ENCODE peak calls at places on chromosomes 6 and 20, in eight cellular contexts. H is colonic mucosa, K is HCT116, U is heart right ventricle, V is cardiac muscle cell, S is aorta, A is MM.1S, B is transverse colon. P is an unnamed sample.

GRCh38 chr6:106192824-106193223 is 106.7 kb downstream of the PRDM1 start:
- DNase-seq in H (no peak), K (peak), U (no peak), V (no peak), S (no peak), A (no peak), B (no peak), P (no peak)

GRCh38 chr20:36614781-36615557 is 9.4 kb downstream of the RAB5IF start:
- DNase-seq in H (no peak), K (no peak), U (no peak), V (no peak), S (no peak), A (no peak), B (no peak), P (no peak)

GRCh38 chr6:157137501-157137900 is 185.8 kb downstream of the TMEM242 start:
- DNase-seq in H (no peak), K (no peak), U (no peak), V (no peak), S (no peak), A (no peak), B (no peak), P (no peak)

GRCh38 chr20:59632426-59633113 is 28.2 kb downstream of the PHACTR3 start:
- DNase-seq in H (no peak), K (no peak), U (no peak), V (no peak), S (no peak), A (no peak), B (no peak), P (no peak)

GRCh38 chr6:120935007-120935406 is 399.3 kb downstream of the TBC1D32 start:
- DNase-seq in H (no peak), K (no peak), U (no peak), V (no peak), S (no peak), A (no peak), B (no peak), P (no peak)

GRCh38 chr6:83071023-83071422 is 3.6 kb downstream of the DOP1A start:
- DNase-seq in H (no peak), K (no peak), U (no peak), V (no peak), S (no peak), A (peak), B (no peak), P (no peak)

GRCh38 chr20:57847104-57847503 is 137.3 kb upstream of the PMEPA1 start:
- DNase-seq in H (no peak), K (no peak), U (no peak), V (no peak), S (no peak), A (no peak), B (no peak), P (no peak)

GRCh38 chr6:44062105-44062770 is 65.0 kb downstream of the MRPL14 start:
- DNase-seq in H (no peak), K (no peak), U (no peak), V (no peak), S (no peak), A (no peak), B (no peak), P (no peak)

GRCh38 chr6:99241905-99242534 is 107.5 kb downstream of the FAXC start:
- DNase-seq in H (no peak), K (peak), U (peak), V (peak), S (no peak), A (peak), B (no peak), P (no peak)

GRCh38 chr6:121086876-121087275 is 247.4 kb downstream of the TBC1D32 start:
- DNase-seq in H (no peak), K (no peak), U (no peak), V (no peak), S (no peak), A (no peak), B (no peak), P (no peak)

GRCh38 chr6:90472716-90473115 is 114.2 kb downstream of the MAP3K7 start:
- DNase-seq in H (no peak), K (no peak), U (no peak), V (no peak), S (no peak), A (peak), B (no peak), P (no peak)

GRCh38 chr6:113858067-113858604 is 991 bp downstream of the MARCKS start:
- DNase-seq in H (peak), K (no peak), U (peak), V (peak), S (no peak), A (peak), B (peak), P (peak)

GRCh38 chr20:15327123-15327522 is 989.7 kb upstream of the FLRT3 start:
- DNase-seq in H (no peak), K (no peak), U (no peak), V (no peak), S (no peak), A (no peak), B (no peak), P (no peak)

GRCh38 chr6:16322666-16323312 is 84.4 kb downstream of the GMPR start:
- DNase-seq in H (peak), K (no peak), U (peak), V (peak), S (no peak), A (peak), B (peak), P (no peak)

GRCh38 chr6:26296857-26297648 is 67.9 kb upstream of the BTN3A2 start:
- DNase-seq in H (no peak), K (no peak), U (no peak), V (no peak), S (no peak), A (no peak), B (no peak), P (no peak)

GRCh38 chr20:61396262-61396848 is 144.3 kb downstream of the CDH4 start:
- DNase-seq in H (no peak), K (no peak), U (no peak), V (no peak), S (peak), A (no peak), B (no peak), P (no peak)

GRCh38 chr20:44017905-44018683 is 103.4 kb downstream of the TOX2 start:
- DNase-seq in H (peak), K (peak), U (peak), V (peak), S (peak), A (no peak), B (peak), P (no peak)

GRCh38 chr20:7859371-7859802 is 80.9 kb downstream of the HAO1 start:
- DNase-seq in H (no peak), K (no peak), U (peak), V (peak), S (no peak), A (peak), B (no peak), P (no peak)

GRCh38 chr6:158022749-158023596 is 41.3 kb downstream of the SYNJ2 start:
- DNase-seq in H (no peak), K (no peak), U (no peak), V (no peak), S (peak), A (no peak), B (no peak), P (no peak)

GRCh38 chr20:2859330-2860121 is 13.8 kb upstream of the PTPRA start:
- DNase-seq in H (no peak), K (no peak), U (no peak), V (no peak), S (no peak), A (no peak), B (no peak), P (peak)

DNA sequence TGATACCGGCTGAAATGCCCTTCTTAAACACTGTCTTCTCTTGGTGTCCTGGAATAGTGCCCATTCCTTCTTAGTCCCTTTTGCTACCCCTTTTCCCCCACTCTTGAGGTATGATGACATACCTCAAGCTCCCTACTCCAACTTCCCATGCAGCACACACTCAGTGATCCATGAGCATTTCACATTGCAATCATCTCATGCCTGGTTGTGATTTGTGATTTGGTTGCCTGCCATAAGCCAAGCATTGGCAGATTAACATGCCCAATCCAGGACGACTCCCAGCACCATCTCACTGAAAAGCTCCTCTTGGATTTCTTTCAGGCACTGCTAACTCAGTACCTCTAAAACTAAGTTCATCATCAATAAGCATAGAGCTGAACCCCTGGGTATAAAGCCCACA is 14.7 kb upstream of the PTPRA start:
- DNase-seq in H (no peak), K (no peak), U (no peak), V (no peak), S (no peak), A (no peak), B (no peak), P (no peak)
- H3K27ac ChIP-seq in H (no peak), K (no peak), U (no peak), V (no peak), S (no peak), A (no peak), B (no peak), P (no peak)

DNA sequence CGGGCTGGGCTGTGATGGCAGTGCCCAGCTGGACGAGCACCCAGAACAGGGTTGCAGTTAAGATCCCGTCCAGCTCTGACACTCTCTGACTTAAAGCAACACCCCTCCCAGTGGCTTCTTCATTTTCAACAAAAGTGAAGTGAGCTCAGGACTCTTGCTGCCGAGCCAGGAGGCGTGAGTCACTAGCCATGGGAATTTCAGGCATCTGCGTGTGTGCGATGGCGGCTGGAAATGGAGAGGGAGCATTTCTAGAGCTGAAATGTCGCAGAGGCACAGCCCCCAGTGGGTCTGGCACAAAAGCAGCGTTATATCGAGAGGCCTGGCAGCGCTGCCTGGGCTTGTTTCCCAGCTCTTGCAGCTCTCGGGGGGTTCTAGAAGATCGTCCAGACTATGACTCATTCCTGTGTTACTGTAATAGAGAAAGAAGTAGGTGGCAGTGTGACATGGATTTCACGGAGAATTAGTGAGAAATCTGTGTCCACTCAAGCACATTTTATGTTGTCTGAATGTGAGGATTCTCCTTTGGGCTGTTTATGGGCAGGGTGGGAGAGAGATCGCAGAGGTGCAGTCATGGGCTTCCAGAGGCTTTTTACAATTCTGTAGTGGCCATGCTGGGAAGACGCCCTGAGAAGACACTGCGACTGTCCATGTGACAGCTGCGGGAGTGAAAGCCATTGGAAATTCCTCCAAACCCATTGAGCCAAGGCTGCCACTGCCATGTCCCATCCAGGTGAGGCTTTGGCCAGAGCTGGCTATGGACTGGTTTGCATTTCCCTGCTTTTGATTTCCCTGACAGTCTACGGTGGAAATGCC is 216.7 kb upstream of the ECI2 start:
- DNase-seq in H (peak), K (peak), U (peak), V (no peak), S (peak), A (no peak), B (peak), P (peak)
- H3K27ac ChIP-seq in H (peak), K (peak), U (peak), V (no peak), S (no peak), A (no peak), B (peak), P (peak)

DNA sequence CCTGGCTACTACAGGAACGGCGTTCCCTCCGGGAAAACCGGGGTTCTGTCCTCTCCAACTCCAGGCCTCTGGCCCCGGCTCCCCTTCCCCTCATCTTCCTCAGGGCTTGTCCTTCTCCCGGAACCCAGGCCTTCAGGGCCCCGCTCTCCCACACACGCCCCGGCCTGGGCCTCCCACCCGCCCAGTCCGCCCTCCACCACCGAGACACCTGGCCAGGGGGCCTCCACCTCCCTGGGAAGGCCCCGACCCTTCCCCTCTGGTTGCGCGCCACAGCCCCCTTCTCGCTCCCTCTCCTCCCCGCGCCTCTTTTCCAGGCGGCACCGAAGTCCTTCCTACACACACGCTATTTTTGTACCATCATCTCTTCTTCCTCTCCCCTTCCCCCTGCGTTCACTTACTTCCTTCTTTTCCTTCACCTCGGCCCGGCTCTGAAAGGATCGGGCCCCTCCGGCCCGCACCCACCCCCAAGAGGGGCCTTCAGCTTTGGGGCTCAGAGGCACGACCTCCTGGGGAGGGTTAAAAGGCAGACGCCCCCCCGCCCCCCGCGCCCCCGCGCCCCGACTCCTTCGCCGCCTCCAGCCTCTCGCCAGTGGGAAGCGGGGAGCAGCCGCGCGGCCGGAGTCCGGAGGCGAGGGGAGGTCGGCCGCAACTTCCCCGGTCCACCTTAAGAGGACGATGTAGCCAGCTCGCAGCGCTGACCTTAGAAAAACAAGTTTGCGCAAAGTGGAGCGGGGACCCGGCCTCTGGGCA is 1.3 kb upstream of the SIRPA start:
- DNase-seq in H (peak), K (peak), U (peak), V (peak), S (no peak), A (no peak), B (no peak), P (no peak)
- H3K27ac ChIP-seq in H (peak), K (peak), U (peak), V (peak), S (peak), A (no peak), B (peak), P (peak)

DNA sequence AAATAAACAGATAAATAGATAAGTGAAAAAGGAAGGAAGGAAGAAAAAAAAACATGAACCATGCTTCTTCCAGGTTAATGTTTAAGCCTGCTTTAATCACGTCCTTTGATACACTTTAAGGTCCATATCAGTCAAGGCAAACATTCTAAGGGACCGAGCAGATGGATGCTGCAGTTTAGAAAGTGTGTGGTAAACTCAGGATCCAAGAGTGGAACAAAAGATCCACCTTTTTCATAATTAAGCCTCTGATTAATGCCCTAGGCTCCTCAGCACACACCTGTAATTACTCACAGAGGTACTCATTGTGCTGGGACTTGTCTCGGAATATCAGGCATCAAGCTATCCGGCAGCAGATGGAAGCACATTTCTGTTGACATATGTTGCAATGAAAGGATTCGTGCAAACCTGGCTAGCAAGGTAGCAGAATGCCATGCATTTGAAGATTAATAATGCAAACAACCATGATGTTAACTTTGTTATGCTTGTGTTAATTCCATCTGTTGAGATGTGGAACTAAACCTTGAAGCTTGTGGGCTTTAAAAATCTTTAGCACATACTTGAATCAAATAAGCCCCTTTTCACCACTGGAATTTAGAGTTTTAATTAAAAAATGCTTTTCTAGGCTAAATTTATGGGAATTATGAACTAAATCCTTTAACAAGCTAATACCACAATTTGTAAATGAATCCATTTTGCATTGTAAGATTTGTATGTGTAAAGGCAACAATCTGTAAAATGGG is 163.7 kb downstream of the RALGAPA2 start:
- DNase-seq in H (no peak), K (no peak), U (no peak), V (no peak), S (no peak), A (no peak), B (no peak), P (no peak)
- H3K27ac ChIP-seq in H (no peak), K (peak), U (no peak), V (no peak), S (no peak), A (no peak), B (no peak), P (no peak)

GRCh38 chr20:31718952-31719643 is 3.6 kb downstream of the BCL2L1 start:
- DNase-seq in H (peak), K (no peak), U (no peak), V (no peak), S (no peak), A (peak), B (peak), P (no peak)
- H3K27ac ChIP-seq in H (peak), K (peak), U (peak), V (no peak), S (peak), A (peak), B (peak), P (peak)

GRCh38 chr20:38222231-38222922 is 38.2 kb downstream of the KIAA1755 start:
- DNase-seq in H (peak), K (peak), U (peak), V (peak), S (peak), A (peak), B (peak), P (no peak)

GRCh38 chr20:38222923-38223742 is 37.4 kb downstream of the KIAA1755 start:
- DNase-seq in H (no peak), K (no peak), U (no peak), V (no peak), S (peak), A (no peak), B (no peak), P (no peak)

GRCh38 chr20:38225240-38225899 is 35.2 kb downstream of the KIAA1755 start:
- DNase-seq in H (no peak), K (no peak), U (no peak), V (no peak), S (peak), A (no peak), B (no peak), P (no peak)

GRCh38 chr20:38224534-38224933 is 36.0 kb downstream of the KIAA1755 start:
- DNase-seq in H (no peak), K (no peak), U (no peak), V (no peak), S (peak), A (no peak), B (no peak), P (no peak)

DNA sequence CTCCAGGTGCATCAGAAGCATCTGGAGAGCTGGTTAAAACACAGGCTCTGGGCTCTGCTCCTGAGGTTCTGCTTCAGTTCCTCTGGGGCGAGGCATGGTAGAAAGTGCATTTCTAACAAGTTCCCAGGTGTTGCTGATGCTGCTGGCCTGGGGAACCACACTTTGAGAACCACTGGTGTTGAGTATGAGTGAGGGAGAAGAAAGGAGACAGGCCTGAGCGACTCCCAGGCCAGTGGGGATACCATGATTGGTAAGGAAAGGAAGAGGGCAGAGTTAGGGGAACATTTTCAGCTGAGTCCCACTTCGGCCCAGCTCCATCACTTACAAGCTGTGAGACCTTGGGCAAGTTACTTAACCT is 36.8 kb downstream of the KIAA1755 start:
- DNase-seq in H (no peak), K (no peak), U (no peak), V (no peak), S (peak), A (no peak), B (no peak), P (no peak)
- H3K27ac ChIP-seq in H (no peak), K (no peak), U (no peak), V (no peak), S (no peak), A (no peak), B (no peak), P (no peak)

DNA sequence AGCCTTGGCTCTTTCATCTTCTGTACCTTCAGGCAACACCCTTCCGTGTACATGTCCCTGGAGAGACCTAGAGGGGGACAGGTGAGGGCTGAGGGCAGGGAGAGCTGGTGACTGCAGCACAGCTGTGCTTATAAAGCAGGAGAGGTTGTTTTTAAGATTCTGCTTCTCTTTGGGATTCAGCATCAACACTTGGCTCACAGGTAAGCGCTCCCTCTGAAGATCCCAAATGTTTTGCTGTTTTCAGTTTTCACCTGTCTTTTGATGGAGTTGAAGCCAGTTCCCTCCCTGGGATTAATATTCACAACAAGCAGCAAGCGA is 19.4 kb upstream of the TRAF3IP2 start:
- DNase-seq in H (no peak), K (no peak), U (no peak), V (no peak), S (no peak), A (no peak), B (no peak), P (no peak)
- H3K27ac ChIP-seq in H (no peak), K (no peak), U (no peak), V (no peak), S (no peak), A (no peak), B (peak), P (no peak)

GRCh38 chr6:7243188-7243942 is 69.6 kb downstream of the SSR1 start:
- DNase-seq in H (peak), K (peak), U (peak), V (peak), S (no peak), A (peak), B (peak), P (no peak)
- H3K27ac ChIP-seq in H (peak), K (no peak), U (no peak), V (peak), S (no peak), A (no peak), B (peak), P (no peak)

DNA sequence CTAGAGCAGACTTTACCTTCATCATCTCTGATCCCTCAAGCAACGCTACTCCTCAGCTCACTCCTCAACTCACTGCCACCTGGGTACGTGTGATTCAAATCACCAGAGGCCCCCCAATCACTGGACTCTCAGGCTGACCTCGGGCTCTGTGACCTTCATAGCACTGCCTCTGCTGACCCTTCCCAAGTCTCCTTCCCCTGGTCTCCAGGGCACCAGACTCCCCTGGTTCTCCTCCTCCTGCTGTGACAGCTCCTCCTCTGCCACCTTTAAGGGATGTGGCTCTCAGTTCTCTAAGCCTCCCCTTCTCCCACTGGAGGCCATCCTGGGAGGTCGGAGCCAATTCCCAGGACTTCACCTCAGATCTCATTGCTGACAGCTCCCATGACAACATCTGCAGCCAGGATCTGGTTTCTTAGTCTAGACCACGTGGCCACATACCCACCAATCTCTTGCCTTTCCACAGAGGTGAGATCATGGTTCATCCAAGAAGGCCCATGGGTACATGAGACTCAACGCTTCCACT is 90.4 kb downstream of the NFATC2 start:
- DNase-seq in H (no peak), K (no peak), U (no peak), V (no peak), S (no peak), A (no peak), B (no peak), P (no peak)
- H3K27ac ChIP-seq in H (no peak), K (no peak), U (no peak), V (peak), S (no peak), A (no peak), B (no peak), P (no peak)